ENCODE peak calls at places on chromosomes 6 and 20, in six cellular contexts. One of them, this sample, is unnamed.

GRCh38 chr6:151998784-151999183 is 191.3 kb downstream of the ESR1 start:
- DNase-seq in T-cell: no peak
- DNase-seq in right lobe of liver: no peak
- DNase-seq in posterior cingulate gyrus: no peak
- DNase-seq in psoas muscle: no peak
- DNase-seq in GM12865: no peak
- DNase-seq in this sample: no peak

GRCh38 chr20:47117325-47117724 is 222.7 kb downstream of the EYA2 start:
- DNase-seq in T-cell: no peak
- DNase-seq in right lobe of liver: no peak
- DNase-seq in posterior cingulate gyrus: no peak
- DNase-seq in psoas muscle: no peak
- DNase-seq in GM12865: no peak
- DNase-seq in this sample: no peak

GRCh38 chr20:10922521-10922920 is 248.7 kb upstream of the JAG1 start:
- DNase-seq in T-cell: no peak
- DNase-seq in right lobe of liver: no peak
- DNase-seq in posterior cingulate gyrus: no peak
- DNase-seq in psoas muscle: no peak
- DNase-seq in GM12865: no peak
- DNase-seq in this sample: no peak

GRCh38 chr6:134173936-134174789 is 121.7 kb upstream of the SLC2A12 start:
- DNase-seq in T-cell: peak; percentile 84
- DNase-seq in right lobe of liver: peak; percentile 84
- DNase-seq in posterior cingulate gyrus: peak; percentile 89
- DNase-seq in psoas muscle: peak; percentile 83
- DNase-seq in GM12865: peak; percentile 87
- DNase-seq in this sample: peak; percentile 88

GRCh38 chr6:128518531-128519131 is 1.8 kb downstream of the PTPRK start:
- DNase-seq in T-cell: no peak
- DNase-seq in right lobe of liver: no peak
- DNase-seq in posterior cingulate gyrus: peak; percentile 90
- DNase-seq in psoas muscle: no peak
- DNase-seq in GM12865: no peak
- DNase-seq in this sample: no peak

GRCh38 chr6:34656378-34657036 is 40.1 kb downstream of the ILRUN start:
- DNase-seq in T-cell: no peak
- DNase-seq in right lobe of liver: no peak
- DNase-seq in posterior cingulate gyrus: no peak
- DNase-seq in psoas muscle: no peak
- DNase-seq in GM12865: peak; percentile 97
- DNase-seq in this sample: no peak

GRCh38 chr6:112539355-112539754 is 192.2 kb downstream of the RFPL4B start:
- DNase-seq in T-cell: no peak
- DNase-seq in right lobe of liver: no peak
- DNase-seq in posterior cingulate gyrus: no peak
- DNase-seq in psoas muscle: no peak
- DNase-seq in GM12865: no peak
- DNase-seq in this sample: no peak

GRCh38 chr6:53961679-53962370 is 149.4 kb upstream of the MLIP start:
- DNase-seq in T-cell: no peak
- DNase-seq in right lobe of liver: no peak
- DNase-seq in posterior cingulate gyrus: no peak
- DNase-seq in psoas muscle: no peak
- DNase-seq in GM12865: no peak
- DNase-seq in this sample: no peak

GRCh38 chr6:44131880-44132279 is 4.5 kb downstream of the TMEM63B start:
- DNase-seq in T-cell: no peak
- DNase-seq in right lobe of liver: no peak
- DNase-seq in posterior cingulate gyrus: no peak
- DNase-seq in psoas muscle: no peak
- DNase-seq in GM12865: no peak
- DNase-seq in this sample: no peak

GRCh38 chr6:168088161-168089106 is 9.4 kb upstream of the FRMD1 start:
- DNase-seq in T-cell: no peak
- DNase-seq in right lobe of liver: no peak
- DNase-seq in posterior cingulate gyrus: peak; percentile 79
- DNase-seq in psoas muscle: peak; percentile 14
- DNase-seq in GM12865: no peak
- DNase-seq in this sample: peak; percentile 61

GRCh38 chr6:50843842-50844241 is 25.2 kb downstream of the TFAP2B start:
- DNase-seq in T-cell: no peak
- DNase-seq in right lobe of liver: no peak
- DNase-seq in posterior cingulate gyrus: no peak
- DNase-seq in psoas muscle: no peak
- DNase-seq in GM12865: no peak
- DNase-seq in this sample: no peak

GRCh38 chr6:33029297-33030184 is 20.1 kb upstream of the HLA-DOA start:
- DNase-seq in T-cell: no peak
- DNase-seq in right lobe of liver: no peak
- DNase-seq in posterior cingulate gyrus: no peak
- DNase-seq in psoas muscle: no peak
- DNase-seq in GM12865: peak; percentile 93
- DNase-seq in this sample: no peak

GRCh38 chr6:47083586-47084047 is 41.5 kb upstream of the ADGRF1 start:
- DNase-seq in T-cell: no peak
- DNase-seq in right lobe of liver: peak; percentile 81
- DNase-seq in posterior cingulate gyrus: no peak
- DNase-seq in psoas muscle: peak; percentile 86
- DNase-seq in GM12865: no peak
- DNase-seq in this sample: peak; percentile 95

GRCh38 chr6:163189609-163190008 is 224.9 kb upstream of the QKI start:
- DNase-seq in T-cell: no peak
- DNase-seq in right lobe of liver: no peak
- DNase-seq in posterior cingulate gyrus: peak; percentile 92
- DNase-seq in psoas muscle: no peak
- DNase-seq in GM12865: no peak
- DNase-seq in this sample: no peak

GRCh38 chr6:6246539-6246938 is 73.9 kb downstream of the F13A1 start:
- DNase-seq in T-cell: no peak
- DNase-seq in right lobe of liver: no peak
- DNase-seq in posterior cingulate gyrus: no peak
- DNase-seq in psoas muscle: no peak
- DNase-seq in GM12865: peak; percentile 38
- DNase-seq in this sample: no peak

GRCh38 chr6:154438882-154439281 is 71.6 kb downstream of the CNKSR3 start:
- DNase-seq in T-cell: no peak
- DNase-seq in right lobe of liver: no peak
- DNase-seq in posterior cingulate gyrus: no peak
- DNase-seq in psoas muscle: no peak
- DNase-seq in GM12865: no peak
- DNase-seq in this sample: no peak

GRCh38 chr6:97669191-97669651 is 386.2 kb upstream of the MMS22L start:
- DNase-seq in T-cell: no peak
- DNase-seq in right lobe of liver: no peak
- DNase-seq in posterior cingulate gyrus: peak; percentile 79
- DNase-seq in psoas muscle: no peak
- DNase-seq in GM12865: peak; percentile 90
- DNase-seq in this sample: peak; percentile 41

GRCh38 chr6:110613356-110613755 is 136.9 kb upstream of the SLC22A16 start:
- DNase-seq in T-cell: no peak
- DNase-seq in right lobe of liver: no peak
- DNase-seq in posterior cingulate gyrus: no peak
- DNase-seq in psoas muscle: no peak
- DNase-seq in GM12865: no peak
- DNase-seq in this sample: no peak

GRCh38 chr6:21678990-21679389 is 85.4 kb downstream of the SOX4 start:
- DNase-seq in T-cell: no peak
- DNase-seq in right lobe of liver: no peak
- DNase-seq in posterior cingulate gyrus: no peak
- DNase-seq in psoas muscle: no peak
- DNase-seq in GM12865: no peak
- DNase-seq in this sample: no peak